ENCODE peak calls at places on chromosomes 2 and 18, in four cellular contexts. E is EH, J is Kasumi-1, R is cardiac muscle cell. B is an unnamed sample.

GRCh38 chr2:16931441-16931840 is 265.8 kb upstream of the CYRIA start:
- DNase-seq in J (no peak), R (no peak), E (no peak), B (no peak)

GRCh38 chr2:196259507-196260481 is 88.4 kb upstream of the STK17B start:
- DNase-seq in J (no peak), E (peak; percentile 89), R (peak; percentile 28), B (peak; percentile 89)

GRCh38 chr2:161995553-161996016 is 78.4 kb downstream of the DPP4 start:
- DNase-seq in E (no peak), R (no peak), J (no peak), B (no peak)

GRCh38 chr2:199488772-199489400 is 31.1 kb upstream of the SATB2 start:
- DNase-seq in R (peak; percentile 73), E (peak; percentile 66), J (peak; percentile 90), B (peak; percentile 60)

GRCh38 chr2:30026091-30027055 is 105.0 kb upstream of the ALK start:
- DNase-seq in J (peak; percentile 28), R (peak; percentile 74), E (peak; percentile 77), B (peak; percentile 57)

GRCh38 chr18:38402509-38402908 is 836.9 kb upstream of the CELF4 start:
- DNase-seq in E (no peak), J (no peak), R (no peak), B (no peak)

GRCh38 chr18:596288-596881 is 403 bp upstream of the CLUL1 start:
- DNase-seq in E (peak; percentile 20), R (peak; percentile 72), J (no peak), B (no peak)

GRCh38 chr2:241064008-241064801 is 37.9 kb downstream of the MTERF4 start:
- DNase-seq in R (no peak), J (no peak), E (no peak), B (no peak)

GRCh38 chr2:235098736-235099494 is 147.1 kb downstream of the SH3BP4 start:
- DNase-seq in J (no peak), R (no peak), E (peak; percentile 76), B (no peak)

GRCh38 chr18:3059272-3059671 is 46.3 kb upstream of the LPIN2 start:
- DNase-seq in E (no peak), J (no peak), R (no peak), B (no peak)

GRCh38 chr2:28580078-28580477 is 84.2 kb downstream of the PLB1 start:
- DNase-seq in R (no peak), J (no peak), E (peak; percentile 30), B (no peak)

GRCh38 chr18:34048423-34048822 is 176.3 kb downstream of the NOL4 start:
- DNase-seq in R (no peak), E (no peak), J (no peak), B (no peak)

GRCh38 chr2:62313433-62314227 is 117.7 kb downstream of the B3GNT2 start:
- DNase-seq in E (no peak), J (peak; percentile 35), R (no peak), B (no peak)

GRCh38 chr2:33395660-33396249 is 80.7 kb upstream of the RASGRP3 start:
- DNase-seq in E (peak; percentile 72), J (peak; percentile 61), R (peak; percentile 36), B (peak; percentile 78)

GRCh38 chr2:214076527-214076926 is 334.3 kb upstream of the VWC2L start:
- DNase-seq in R (no peak), J (no peak), E (peak; percentile 78), B (no peak)

GRCh38 chr2:138010890-138011289 is 46.6 kb downstream of the HNMT start:
- DNase-seq in E (no peak), R (no peak), J (no peak), B (no peak)

GRCh38 chr18:78701753-78702409 is 277.7 kb upstream of the SALL3 start:
- DNase-seq in E (no peak), R (no peak), J (no peak), B (no peak)

B was measured in fibroblast of mammary gland.